ENCODE peak calls at places on chromosomes 13 and 19, in five cellular contexts. I is CD4-positive, CD25-positive, alpha-beta regulatory T cell; Q is body of pancreas; B is trophoblast cell; D is fibroblast of the aortic adventitia. V is an unnamed sample.
A peak's percentile ranks its signal among the peaks of the same experiment; 100 is the strongest.

GRCh38 chr13:20161275-20161950 is 561 bp upstream of the GJA3 start:
- DNase-seq in I (peak; percentile 81), Q (no peak), B (peak; percentile 22), D (no peak), V (no peak)

GRCh38 chr19:35040826-35041547 is 534 bp upstream of the HPN start:
- DNase-seq in I (peak; percentile 40), Q (peak; percentile 99), B (peak; percentile 26), D (peak; percentile 27), V (peak; percentile 40)

GRCh38 chr13:33349996-33350826 is 64.7 kb upstream of the STARD13 start:
- DNase-seq in I (no peak), Q (peak; percentile 66), B (peak; percentile 35), D (peak; percentile 37), V (peak; percentile 39)

GRCh38 chr13:71513414-71514063 is 353.5 kb downstream of the DACH1 start:
- DNase-seq in I (no peak), Q (no peak), B (no peak), D (no peak), V (no peak)

GRCh38 chr13:90867336-90867683 is 480.2 kb upstream of the MIR17HG start:
- DNase-seq in I (peak; percentile 42), Q (peak; percentile 59), B (peak; percentile 57), D (peak; percentile 68), V (peak; percentile 90)

GRCh38 chr13:42981317-42981716 is 10.7 kb downstream of the EPSTI1 start:
- DNase-seq in I (no peak), Q (no peak), B (peak; percentile 68), D (peak; percentile 77), V (no peak)

GRCh38 chr19:49690656-49691242 is at the start of gene CPT1C:
- DNase-seq in I (peak; percentile 63), Q (peak; percentile 82), B (peak; percentile 37), D (peak; percentile 74), V (peak; percentile 71)

GRCh38 chr13:95677564-95678386 is 836 bp downstream of the DNAJC3 start:
- DNase-seq in I (peak; percentile 33), Q (no peak), B (peak; percentile 38), D (peak; percentile 45), V (peak; percentile 34)

GRCh38 chr13:48818495-48818961 is 157.2 kb upstream of the FNDC3A start:
- DNase-seq in I (no peak), Q (no peak), B (peak; percentile 59), D (peak; percentile 92), V (peak; percentile 94)

GRCh38 chr13:76829572-76830327 is 56.5 kb downstream of the KCTD12 start:
- DNase-seq in I (no peak), Q (peak; percentile 29), B (no peak), D (peak; percentile 43), V (no peak)

GRCh38 chr19:17522988-17523872 is 11.8 kb downstream of the PGLS start:
- DNase-seq in I (peak; percentile 83), Q (peak; percentile 21), B (no peak), D (no peak), V (peak; percentile 36)

GRCh38 chr13:39600766-39601165 is 2.2 kb downstream of the LHFPL6 start:
- DNase-seq in I (no peak), Q (no peak), B (peak; percentile 38), D (peak; percentile 41), V (peak; percentile 56)

DNA sequence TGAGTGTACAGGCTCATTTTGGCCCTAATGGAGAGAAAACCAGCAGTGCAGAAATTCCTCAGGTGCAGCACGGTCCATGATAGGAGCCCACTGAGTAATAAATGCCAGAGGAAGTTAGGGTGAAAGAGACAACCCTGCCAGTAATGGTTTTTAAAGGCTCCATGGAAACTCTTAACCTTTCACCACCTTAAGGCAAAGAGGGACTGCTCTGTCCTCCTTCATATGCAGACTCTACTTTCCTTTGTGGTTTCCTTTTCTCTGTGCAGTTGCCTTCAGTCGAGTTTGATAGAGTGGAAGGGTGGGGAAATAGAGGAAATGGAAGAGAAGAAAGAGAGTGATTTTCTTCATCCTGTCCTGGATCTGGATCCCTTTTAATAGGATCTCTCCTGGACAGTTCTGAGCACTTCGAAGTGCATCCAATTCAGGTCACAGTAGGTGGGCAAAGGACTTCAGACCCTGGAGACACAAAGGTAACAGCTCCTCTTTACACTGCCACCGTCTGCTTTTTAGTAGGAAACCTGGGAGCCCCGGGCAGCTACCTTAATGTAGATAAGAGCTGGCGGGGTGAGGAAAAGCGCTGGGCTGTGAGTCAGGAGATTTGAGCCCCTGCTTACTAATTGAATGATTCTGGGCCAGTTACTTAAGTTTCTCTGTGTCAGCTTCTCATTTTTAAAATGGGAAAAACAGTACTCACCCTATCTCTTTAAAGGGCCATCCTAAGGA is 294.8 kb downstream of the KCNRG start:
- DNase-seq in I (no peak), Q (no peak), B (no peak), D (peak; percentile 9), V (no peak)
- H3K4me3 ChIP-seq in I (peak overlapping the region; percentile 20), Q (no peak overlapping the region), B (no peak overlapping the region), D (no peak overlapping the region), V (no peak overlapping the region)

DNA sequence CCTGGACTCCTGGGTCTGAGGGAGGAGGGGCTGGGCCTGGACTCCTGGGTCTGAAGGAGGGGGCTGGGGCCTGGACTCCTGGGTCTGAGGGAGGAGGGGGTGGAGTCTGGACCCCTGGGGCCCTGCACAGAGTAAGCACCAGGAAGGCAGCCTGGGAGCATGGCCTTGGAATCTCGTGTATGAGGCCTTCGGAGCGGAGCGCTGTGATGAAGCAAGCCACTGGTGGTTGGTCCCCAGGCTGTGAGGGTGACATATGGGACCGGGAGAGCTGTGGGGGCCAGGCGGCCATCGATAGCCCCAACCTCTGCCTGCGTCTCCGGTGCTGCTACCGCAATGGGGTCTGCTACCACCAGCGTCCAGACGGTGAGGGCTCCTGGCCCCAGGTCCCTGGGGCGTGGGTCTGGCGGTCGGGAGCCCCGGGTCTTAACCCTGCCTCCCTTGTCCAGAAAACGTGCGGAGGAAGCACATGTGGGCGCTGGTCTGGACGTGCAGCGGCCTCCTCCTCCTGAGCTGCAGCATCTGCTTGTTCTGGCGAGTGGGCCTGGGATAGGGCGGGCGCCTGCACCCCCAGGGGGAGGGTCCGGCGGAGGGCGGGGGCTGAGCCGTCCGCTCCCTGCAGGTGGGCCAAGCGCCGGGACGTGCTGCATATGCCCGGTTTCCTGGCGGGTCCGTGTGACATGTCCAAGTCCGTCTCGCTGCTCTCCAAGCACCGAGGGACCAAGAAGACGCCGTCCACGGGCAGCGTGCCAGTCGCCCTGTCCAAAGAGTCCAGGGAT is 918 bp downstream of the TMEM190 start:
- DNase-seq in I (no peak), Q (no peak), B (no peak), D (no peak), V (no peak)
- H3K4me3 ChIP-seq in I (no peak overlapping the region), Q (no peak overlapping the region), B (no peak overlapping the region), D (no peak overlapping the region), V (no peak overlapping the region)

GRCh38 chr13:25169951-25170553 is 2.0 kb downstream of the AMER2 start:
- DNase-seq in I (no peak), Q (no peak), B (no peak), D (no peak), V (no peak)
- H3K4me3 ChIP-seq in I (no peak overlapping the region), Q (no peak overlapping the region), B (peak overlapping the region; percentile 68), D (no peak overlapping the region), V (no peak overlapping the region)

DNA sequence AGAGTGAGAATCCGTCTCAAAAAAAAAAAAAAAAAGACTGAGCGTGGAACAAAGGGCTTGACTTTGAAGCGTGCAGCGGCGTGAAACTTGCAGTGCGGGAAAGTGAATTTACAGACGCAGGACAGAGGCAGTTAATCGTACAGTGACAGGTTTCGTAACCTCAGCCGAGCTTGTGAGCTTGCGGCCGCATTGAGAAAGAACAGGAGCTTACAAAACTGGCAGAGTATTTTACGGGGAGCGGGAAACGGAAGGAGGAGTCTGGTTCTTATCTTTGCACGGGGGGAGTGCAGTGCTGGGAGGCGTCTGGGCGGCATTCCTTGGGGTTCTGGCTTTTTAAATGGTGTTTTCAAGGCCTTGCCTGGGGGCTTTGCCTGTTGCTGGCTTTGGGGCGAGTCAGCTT is 6.0 kb upstream of the BSG start:
- DNase-seq in I (no peak), Q (no peak), B (peak; percentile 48), D (peak; percentile 93), V (no peak)
- H3K4me3 ChIP-seq in I (no peak overlapping the region), Q (no peak overlapping the region), B (no peak overlapping the region), D (no peak overlapping the region), V (no peak overlapping the region)

DNA sequence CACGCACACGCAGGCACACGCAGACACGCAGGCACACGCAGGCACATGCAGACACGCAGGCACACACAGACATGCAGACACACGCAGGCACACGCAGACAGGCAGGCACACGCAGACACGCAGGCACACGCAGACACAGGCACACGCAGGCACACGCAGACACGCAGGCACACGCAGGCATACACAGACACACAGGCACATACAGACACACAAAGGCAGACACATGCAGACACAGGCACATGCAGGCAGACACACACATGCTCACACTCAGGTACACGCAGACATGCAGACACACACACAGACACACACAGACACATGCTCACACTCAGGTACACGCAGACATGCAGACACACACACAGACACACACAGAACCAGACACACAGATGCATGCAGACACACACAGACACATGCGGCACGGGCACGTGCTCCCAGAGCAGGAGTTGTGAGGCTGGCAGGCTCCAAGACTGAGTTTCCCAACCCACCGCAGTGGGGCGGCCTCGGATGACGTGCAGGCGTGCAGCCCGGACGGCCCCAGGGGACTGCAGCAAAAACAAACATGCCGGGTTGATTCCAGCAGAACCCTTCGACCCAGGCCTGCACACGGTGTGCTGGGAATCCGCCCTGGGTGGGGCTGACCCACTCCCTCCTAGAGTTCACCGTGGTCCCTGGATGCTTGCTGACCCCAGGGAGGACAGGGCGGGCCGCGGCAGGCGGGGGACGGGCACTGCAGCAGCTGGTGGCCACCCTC is 100.0 kb downstream of the GADD45B start:
- DNase-seq in I (no peak), Q (peak; percentile 61), B (peak; percentile 78), D (peak; percentile 95), V (peak; percentile 98)
- H3K4me3 ChIP-seq in I (no peak overlapping the region), Q (no peak overlapping the region), B (peak overlapping the region; percentile 62), D (no peak overlapping the region), V (no peak overlapping the region)

DNA sequence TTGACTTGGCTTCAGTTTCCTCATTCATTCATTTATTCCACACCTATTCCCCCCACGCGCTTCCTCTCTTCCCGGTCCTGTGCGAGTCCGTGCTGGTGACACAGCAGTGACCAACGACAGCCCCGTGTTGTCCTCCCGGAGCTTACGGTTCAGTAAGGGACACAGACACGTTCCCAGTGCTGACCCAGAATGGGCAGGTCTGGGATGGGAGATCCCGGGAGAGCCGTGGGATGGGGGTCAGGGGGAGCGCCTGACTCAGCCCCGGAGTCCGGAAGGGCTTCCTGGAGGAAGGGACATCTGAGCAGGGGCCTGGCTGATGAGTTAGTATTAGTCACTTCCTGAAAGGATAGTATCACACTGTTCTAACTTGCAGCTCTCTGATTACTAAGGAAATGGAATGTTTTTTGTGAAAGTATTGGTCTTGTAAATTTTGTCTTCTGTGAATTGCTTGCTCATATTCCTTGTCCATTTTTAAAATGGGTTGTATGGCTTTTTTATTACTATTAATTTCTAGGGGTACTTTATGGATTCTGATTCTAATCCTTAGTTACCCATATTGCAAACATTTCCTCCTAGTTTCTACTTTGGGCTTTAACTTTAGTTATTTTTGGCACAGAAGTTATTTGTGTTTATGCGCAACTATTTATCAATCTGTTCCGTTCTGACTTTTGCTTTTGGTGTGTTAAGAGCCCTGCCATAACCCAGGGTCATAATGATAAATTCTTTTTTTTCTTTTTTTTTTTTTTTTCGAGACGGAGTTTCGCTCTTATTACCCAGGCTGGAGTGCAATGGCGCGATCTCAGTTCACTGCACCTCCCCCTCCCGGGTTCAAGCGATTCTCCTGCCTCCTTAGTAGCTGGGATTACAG is 708 bp upstream of the ERCC1 start:
- DNase-seq in I (peak; percentile 61), Q (peak; percentile 77), B (peak; percentile 83), D (peak; percentile 89), V (peak; percentile 94)
- H3K4me3 ChIP-seq in I (peak overlapping the region; percentile 78), Q (no peak overlapping the region), B (peak overlapping the region; percentile 58), D (peak overlapping the region; percentile 80), V (peak overlapping the region; percentile 75)

GRCh38 chr13:74062933-74063332 is 71.3 kb downstream of the KLF12 start:
- DNase-seq in I (no peak), Q (peak; percentile 13), B (no peak), D (peak; percentile 79), V (peak; percentile 87)
- H3K4me3 ChIP-seq in I (peak overlapping the region; percentile 73), Q (no peak overlapping the region), B (no peak overlapping the region), D (peak overlapping the region; percentile 53), V (peak overlapping the region; percentile 9)

V was measured in choroid plexus epithelial cell.